ENCODE peak calls at places on chromosomes 3 and 15, in nine cellular contexts. B, A, W, H, L, I, V, O and U are unnamed samples.

GRCh38 chr3:58603606-58604005 is 26.4 kb upstream of the FAM107A start:
- DNase-seq in B (no peak), A (no peak), W (no peak), H (no peak), L (no peak), I (no peak), V (no peak), O (no peak), U (no peak)

GRCh38 chr3:157294444-157294843 is 134.5 kb upstream of the CCNL1 start:
- DNase-seq in B (no peak), A (no peak), W (peak), H (no peak), L (no peak), I (no peak), V (no peak), O (no peak), U (no peak)

GRCh38 chr3:99536555-99537314 is 101.7 kb upstream of the COL8A1 start:
- DNase-seq in B (no peak), A (no peak), W (peak), H (no peak), L (no peak), I (no peak), V (no peak), O (no peak), U (no peak)

GRCh38 chr3:112372396-112372795 is 39.4 kb downstream of the CD200 start:
- DNase-seq in B (no peak), A (no peak), W (no peak), H (no peak), L (no peak), I (no peak), V (peak), O (no peak), U (no peak)

GRCh38 chr3:189652042-189652441 is 20.9 kb downstream of the TP63 start:
- DNase-seq in B (no peak), A (no peak), W (peak), H (no peak), L (no peak), I (peak), V (no peak), O (no peak), U (no peak)

GRCh38 chr3:112020653-112021052 is 13.9 kb upstream of the TMPRSS7 start:
- DNase-seq in B (no peak), A (no peak), W (no peak), H (no peak), L (no peak), I (no peak), V (no peak), O (no peak), U (no peak)

GRCh38 chr3:167188592-167188991 is 191.5 kb downstream of the ZBBX start:
- DNase-seq in B (no peak), A (no peak), W (no peak), H (no peak), L (no peak), I (no peak), V (no peak), O (no peak), U (no peak)

GRCh38 chr15:84937144-84937543 is 44.5 kb upstream of the PDE8A start:
- DNase-seq in B (no peak), A (no peak), W (no peak), H (no peak), L (peak), I (no peak), V (peak), O (no peak), U (no peak)

GRCh38 chr3:129052675-129053074 is 7.9 kb upstream of the GP9 start:
- DNase-seq in B (no peak), A (no peak), W (no peak), H (no peak), L (peak), I (no peak), V (no peak), O (peak), U (no peak)

GRCh38 chr3:47573190-47574172 is 5.2 kb downstream of the CSPG5 start:
- DNase-seq in B (no peak), A (no peak), W (peak), H (no peak), L (no peak), I (no peak), V (no peak), O (no peak), U (no peak)

GRCh38 chr15:43102181-43102580 is 3.7 kb downstream of the UBR1 start:
- DNase-seq in B (no peak), A (no peak), W (peak), H (no peak), L (no peak), I (no peak), V (no peak), O (no peak), U (no peak)

GRCh38 chr3:171222995-171223394 is 196.5 kb upstream of the SLC2A2 start:
- DNase-seq in B (no peak), A (no peak), W (no peak), H (no peak), L (no peak), I (no peak), V (no peak), O (no peak), U (no peak)

GRCh38 chr15:21260966-21261395 is 179.3 kb downstream of the POTEB3 start:
- DNase-seq in B (no peak), A (no peak), W (no peak), H (no peak), L (no peak), I (no peak), V (no peak), O (peak), U (peak)

GRCh38 chr3:97952280-97952679 is 20.0 kb downstream of the RIOX2 start:
- DNase-seq in B (no peak), A (no peak), W (peak), H (no peak), L (no peak), I (no peak), V (no peak), O (peak), U (no peak)

GRCh38 chr15:58966698-58967097 is 20.8 kb upstream of the RNF111 start:
- DNase-seq in B (no peak), A (no peak), W (peak), H (no peak), L (no peak), I (no peak), V (no peak), O (no peak), U (no peak)

GRCh38 chr3:48521635-48522034 is 17.7 kb upstream of the SHISA5 start:
- DNase-seq in B (no peak), A (no peak), W (no peak), H (no peak), L (no peak), I (no peak), V (no peak), O (no peak), U (no peak)

GRCh38 chr3:71109241-71109976 is 474.1 kb downstream of the FOXP1 start:
- DNase-seq in B (no peak), A (no peak), W (peak), H (no peak), L (no peak), I (no peak), V (no peak), O (no peak), U (no peak)

GRCh38 chr3:28791713-28792255 is 443.2 kb upstream of the AZI2 start:
- DNase-seq in B (no peak), A (no peak), W (peak), H (no peak), L (peak), I (peak), V (no peak), O (no peak), U (no peak)

GRCh38 chr3:71131893-71132314 is 451.6 kb downstream of the FOXP1 start:
- DNase-seq in B (no peak), A (no peak), W (no peak), H (no peak), L (no peak), I (no peak), V (peak), O (no peak), U (no peak)

GRCh38 chr15:54282228-54282836 is 304.1 kb downstream of the UNC13C start:
- DNase-seq in B (no peak), A (no peak), W (no peak), H (no peak), L (no peak), I (peak), V (no peak), O (no peak), U (no peak)

GRCh38 chr3:22318325-22318724 is 567.3 kb upstream of the ZNF385D start:
- DNase-seq in B (no peak), A (no peak), W (no peak), H (no peak), L (no peak), I (no peak), V (no peak), O (no peak), U (no peak)

GRCh38 chr3:129016725-129017530 is 15.8 kb downstream of the EFCC1 start:
- DNase-seq in B (peak), A (no peak), W (no peak), H (no peak), L (no peak), I (no peak), V (no peak), O (peak), U (no peak)

GRCh38 chr15:50235794-50236193 is 29.7 kb downstream of the HDC start:
- DNase-seq in B (no peak), A (no peak), W (peak), H (no peak), L (no peak), I (no peak), V (no peak), O (no peak), U (no peak)

GRCh38 chr3:144142151-144142855 is 170.7 kb downstream of the DIPK2A start:
- DNase-seq in B (no peak), A (no peak), W (peak), H (no peak), L (no peak), I (no peak), V (no peak), O (no peak), U (no peak)

GRCh38 chr15:63013052-63013808 is 29.3 kb upstream of the TPM1 start:
- DNase-seq in B (no peak), A (no peak), W (peak), H (no peak), L (no peak), I (no peak), V (no peak), O (no peak), U (no peak)

GRCh38 chr15:94532226-94532625 is 300.9 kb downstream of the MCTP2 start:
- DNase-seq in B (no peak), A (no peak), W (no peak), H (no peak), L (no peak), I (no peak), V (no peak), O (no peak), U (no peak)

GRCh38 chr3:195537995-195538394 is 5.1 kb downstream of the PPP1R2 start:
- DNase-seq in B (peak), A (peak), W (no peak), H (no peak), L (no peak), I (no peak), V (no peak), O (no peak), U (no peak)

GRCh38 chr3:188000361-188000861 is 153.5 kb upstream of the LPP start:
- DNase-seq in B (peak), A (no peak), W (no peak), H (no peak), L (peak), I (no peak), V (no peak), O (no peak), U (no peak)

GRCh38 chr3:47475029-47475569 is 642 bp downstream of the SCAP start:
- DNase-seq in B (peak), A (no peak), W (no peak), H (no peak), L (no peak), I (no peak), V (peak), O (no peak), U (no peak)

GRCh38 chr3:96991812-96992211 is 177.4 kb downstream of the EPHA6 start:
- DNase-seq in B (no peak), A (no peak), W (no peak), H (no peak), L (no peak), I (no peak), V (no peak), O (no peak), U (no peak)

GRCh38 chr3:45593708-45594601 is 596 bp upstream of the LIMD1 start:
- DNase-seq in B (peak), A (peak), W (peak), H (peak), L (peak), I (peak), V (peak), O (peak), U (peak)